ENCODE peak calls at places on chromosomes 12 and 14, in four cellular contexts. I is choroid plexus epithelial cell, U is body of pancreas, V is coronary artery. L is an unnamed sample.

GRCh38 chr14:85301506-85301905 is 228.4 kb upstream of the FLRT2 start:
- DNase-seq in I (no peak), U (no peak), V (no peak), L (no peak)

GRCh38 chr14:101077511-101078074 is 174.1 kb upstream of the RTL1 start:
- DNase-seq in I (peak; percentile 41), U (no peak), V (peak; percentile 58), L (no peak)

GRCh38 chr14:76413962-76414665 is 38.2 kb downstream of the ESRRB start:
- DNase-seq in I (no peak), U (no peak), V (no peak), L (no peak)

GRCh38 chr12:51393676-51394545 is 2.7 kb upstream of the GALNT6 start:
- DNase-seq in I (peak; percentile 59), U (no peak), V (no peak), L (peak; percentile 92)

GRCh38 chr14:56874375-56874774 is 64.1 kb upstream of the OTX2 start:
- DNase-seq in I (no peak), U (peak; percentile 40), V (no peak), L (no peak)

GRCh38 chr14:65772901-65773574 is 360.5 kb downstream of the FUT8 start:
- DNase-seq in I (peak; percentile 5), U (no peak), V (no peak), L (no peak)

GRCh38 chr14:49364752-49365117 is 221.4 kb downstream of the RPS29 start:
- DNase-seq in I (no peak), U (no peak), V (no peak), L (no peak)

GRCh38 chr14:68513838-68514610 is 278.8 kb downstream of the ZFP36L1 start:
- DNase-seq in I (no peak), U (no peak), V (no peak), L (no peak)

GRCh38 chr12:1691123-1692007 is 495 bp downstream of the ADIPOR2 start:
- DNase-seq in I (peak; percentile 23), U (peak; percentile 42), V (no peak), L (peak; percentile 50)

GRCh38 chr14:75985618-75986438 is at the start of gene IFT43:
- DNase-seq in I (peak; percentile 77), U (peak; percentile 88), V (peak; percentile 94), L (peak; percentile 93)

GRCh38 chr12:18422849-18423248 is 161.5 kb downstream of the PIK3C2G start:
- DNase-seq in I (peak; percentile 46), U (no peak), V (no peak), L (peak; percentile 11)

GRCh38 chr12:65765436-65765813 is 58.9 kb upstream of the HMGA2 start:
- DNase-seq in I (peak; percentile 64), U (no peak), V (no peak), L (peak; percentile 62)

GRCh38 chr12:86623267-86623666 is 367.1 kb upstream of the MGAT4C start:
- DNase-seq in I (peak; percentile 15), U (no peak), V (no peak), L (no peak)

GRCh38 chr14:75861161-75861621 is 120.6 kb downstream of the TGFB3 start:
- DNase-seq in I (peak; percentile 81), U (peak; percentile 31), V (no peak), L (peak; percentile 58)

GRCh38 chr12:13278249-13278787 is 81.8 kb downstream of the EMP1 start:
- DNase-seq in I (peak; percentile 75), U (peak; percentile 76), V (no peak), L (peak; percentile 85)
- H3K4me3 ChIP-seq in I (peak overlapping the region; percentile 33), U (no peak overlapping the region), V (peak overlapping the region; percentile 55), L (no peak overlapping the region)

GRCh38 chr12:108700833-108701450 is 30.4 kb downstream of the CORO1C start:
- DNase-seq in I (no peak), U (no peak), V (no peak), L (no peak)
- H3K4me3 ChIP-seq in I (no peak overlapping the region), U (no peak overlapping the region), V (peak overlapping the region; percentile 48), L (no peak overlapping the region)

GRCh38 chr12:13100610-13100881 is 2.9 kb downstream of the GSG1 start:
- DNase-seq in I (no peak), U (no peak), V (no peak), L (no peak)

GRCh38 chr12:13099910-13100609 is 3.4 kb downstream of the GSG1 start:
- DNase-seq in I (no peak), U (no peak), V (no peak), L (no peak)

GRCh38 chr12:13099066-13099909 is 4.2 kb downstream of the GSG1 start:
- DNase-seq in I (no peak), U (no peak), V (no peak), L (no peak)

GRCh38 chr12:13095266-13095995 is 8.0 kb downstream of the GSG1 start:
- DNase-seq in I (no peak), U (no peak), V (no peak), L (no peak)

DNA sequence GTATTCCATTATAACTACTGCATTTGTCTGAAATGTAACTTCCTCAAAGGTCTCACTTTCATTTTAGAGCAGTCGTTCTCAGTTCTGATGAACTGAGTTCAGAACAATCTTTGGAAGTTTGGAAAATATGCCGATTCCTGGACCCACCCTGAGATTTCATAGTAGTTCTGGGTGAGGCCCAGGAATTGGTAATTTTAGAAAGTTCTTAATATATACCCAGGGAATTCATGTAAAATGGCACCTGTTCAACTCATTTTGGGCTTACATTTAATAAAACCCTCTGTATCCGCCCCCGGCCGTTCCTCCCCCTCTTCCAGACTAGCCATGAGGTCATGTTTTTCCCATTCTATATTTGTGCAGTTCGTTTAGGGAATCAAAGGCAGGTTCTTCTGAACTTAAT is 5.9 kb downstream of the GSG1 start:
- DNase-seq in I (no peak), U (no peak), V (no peak), L (no peak)
- H3K4me3 ChIP-seq in I (no peak overlapping the region), U (no peak overlapping the region), V (peak overlapping the region; percentile 53), L (peak overlapping the region; percentile 18)

GRCh38 chr12:54984602-54985376 is at the start of gene TESPA1:
- DNase-seq in I (no peak), U (peak; percentile 26), V (no peak), L (no peak)
- H3K4me3 ChIP-seq in I (no peak within 1 kb of the TSS), U (no peak within 1 kb of the TSS), V (peak within 1 kb of the TSS; percentile 10), L (no peak within 1 kb of the TSS)

GRCh38 chr12:49369723-49370145 is 2.5 kb downstream of the SPATS2 start:
- DNase-seq in I (peak; percentile 72), U (peak; percentile 48), V (no peak), L (no peak)
- H3K4me3 ChIP-seq in I (peak overlapping the region; percentile 20), U (no peak overlapping the region), V (no peak overlapping the region), L (peak overlapping the region; percentile 19)

GRCh38 chr12:69698769-69699540 is at the start of gene BEST3:
- DNase-seq in I (no peak), U (no peak), V (no peak), L (no peak)

GRCh38 chr12:69703146-69703642 is 4.1 kb upstream of the BEST3 start:
- DNase-seq in I (no peak), U (no peak), V (no peak), L (no peak)

GRCh38 chr12:69701821-69702220 is 2.7 kb upstream of the BEST3 start:
- DNase-seq in I (no peak), U (no peak), V (no peak), L (no peak)

GRCh38 chr12:69694123-69694522 is 5.0 kb downstream of the BEST3 start:
- DNase-seq in I (no peak), U (no peak), V (no peak), L (no peak)

DNA sequence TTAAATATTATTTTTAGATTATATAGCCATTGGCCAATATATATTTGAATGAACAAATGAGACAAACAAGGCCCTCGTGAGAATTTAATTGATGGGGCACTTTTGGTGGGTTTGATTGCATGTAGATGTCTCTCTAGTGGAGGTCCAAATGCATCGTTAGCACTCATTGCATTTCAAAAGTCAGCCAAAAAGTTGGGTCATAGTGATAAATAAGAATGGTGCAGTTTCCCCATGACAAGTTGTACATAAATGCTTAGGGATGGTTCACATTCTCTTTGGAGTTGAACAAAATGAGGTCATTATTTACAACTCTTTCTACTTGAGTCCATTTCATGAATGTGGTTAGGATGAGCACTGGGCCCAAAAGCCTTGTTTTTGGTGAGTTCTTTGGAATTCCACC is 1.0 kb downstream of the BEST3 start:
- DNase-seq in I (no peak), U (no peak), V (no peak), L (no peak)
- H3K4me3 ChIP-seq in I (no peak overlapping the region), U (no peak overlapping the region), V (no peak overlapping the region), L (no peak overlapping the region)

DNA sequence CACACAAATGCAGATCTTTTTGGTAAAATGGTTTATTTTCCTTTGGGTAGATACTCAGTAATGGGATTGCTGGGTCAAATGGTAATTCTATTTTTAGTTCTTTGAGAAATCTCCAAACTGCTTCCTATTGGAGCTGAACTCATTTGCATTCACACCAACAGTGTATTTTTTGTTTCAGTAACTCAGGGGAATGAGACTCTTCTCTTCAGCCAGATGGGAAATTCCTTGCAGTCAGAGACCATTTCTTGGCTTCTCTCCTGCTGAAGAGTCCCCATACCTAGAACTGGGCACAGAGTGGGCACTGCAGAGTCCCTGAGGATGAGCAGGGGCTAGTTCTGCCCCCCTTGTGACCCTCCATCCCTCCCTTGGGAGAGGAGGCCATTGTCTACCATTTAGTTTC is 10.8 kb downstream of the SDSL start:
- DNase-seq in I (no peak), U (no peak), V (no peak), L (no peak)
- H3K4me3 ChIP-seq in I (no peak overlapping the region), U (no peak overlapping the region), V (no peak overlapping the region), L (no peak overlapping the region)

L was measured in foreskin fibroblast.